ENCODE peak calls at places on chromosome 15, in eight cellular contexts. T, C, G, R, D, K, J and E are unnamed samples.
A peak's percentile ranks its signal among the peaks of the same experiment; 100 is the strongest.

GRCh38 chr15:39720721-39721611 is 61.7 kb downstream of the FSIP1 start:
- DNase-seq in T (no peak), C (no peak), G (peak; percentile 6), R (no peak), D (no peak), K (peak; percentile 41), J (no peak), E (no peak)

GRCh38 chr15:99169769-99170311 is 65.0 kb downstream of the SYNM start:
- DNase-seq in T (peak; percentile 7), C (no peak), G (no peak), R (no peak), D (no peak), K (peak; percentile 86), J (no peak), E (no peak)

GRCh38 chr15:99604865-99605264 is 39.1 kb downstream of the MEF2A start:
- DNase-seq in T (no peak), C (no peak), G (no peak), R (no peak), D (no peak), K (no peak), J (no peak), E (no peak)

GRCh38 chr15:52786436-52787122 is 3.6 kb downstream of the ONECUT1 start:
- DNase-seq in T (no peak), C (no peak), G (no peak), R (no peak), D (no peak), K (no peak), J (no peak), E (no peak)

GRCh38 chr15:34850121-34850520 is 54.8 kb upstream of the ACTC1 start:
- DNase-seq in T (peak; percentile 28), C (no peak), G (no peak), R (no peak), D (no peak), K (no peak), J (no peak), E (no peak)

GRCh38 chr15:39179980-39180379 is 400.9 kb upstream of the THBS1 start:
- DNase-seq in T (no peak), C (no peak), G (no peak), R (no peak), D (no peak), K (peak; percentile 11), J (no peak), E (no peak)

GRCh38 chr15:85005744-85006143 is 24.1 kb downstream of the PDE8A start:
- DNase-seq in T (no peak), C (no peak), G (no peak), R (no peak), D (no peak), K (no peak), J (no peak), E (no peak)

GRCh38 chr15:44738340-44738984 is 2.1 kb downstream of the TRIM69 start:
- DNase-seq in T (peak; percentile 45), C (no peak), G (peak; percentile 57), R (no peak), D (no peak), K (peak; percentile 78), J (no peak), E (no peak)

GRCh38 chr15:74170083-74170844 is 3.2 kb upstream of the ISLR start:
- DNase-seq in T (no peak), C (no peak), G (no peak), R (no peak), D (no peak), K (peak; percentile 21), J (no peak), E (no peak)

GRCh38 chr15:42140383-42141070 is 15.9 kb downstream of the PLA2G4F start:
- DNase-seq in T (no peak), C (no peak), G (no peak), R (no peak), D (no peak), K (no peak), J (no peak), E (no peak)

GRCh38 chr15:48800811-48801460 is 9.9 kb downstream of the CEP152 start:
- DNase-seq in T (peak; percentile 21), C (no peak), G (no peak), R (no peak), D (no peak), K (peak; percentile 68), J (no peak), E (peak; percentile 43)

GRCh38 chr15:40302288-40302886 is 5.3 kb downstream of the PLCB2 start:
- DNase-seq in T (no peak), C (no peak), G (no peak), R (no peak), D (no peak), K (no peak), J (peak; percentile 19), E (no peak)

GRCh38 chr15:101307897-101308603 is 13.0 kb upstream of the SNRPA1 start:
- DNase-seq in T (no peak), C (no peak), G (no peak), R (no peak), D (no peak), K (no peak), J (no peak), E (no peak)

GRCh38 chr15:99485992-99486370 is 79.8 kb upstream of the MEF2A start:
- DNase-seq in T (peak; percentile 18), C (no peak), G (no peak), R (no peak), D (no peak), K (peak; percentile 34), J (no peak), E (no peak)